ENCODE peak calls at places on chromosome 6, in five cellular contexts. Z, O, S, V and U are unnamed samples.
A peak's percentile ranks its signal among the peaks of the same experiment; 100 is the strongest.

GRCh38 chr6:99933129-99933528 is 60.9 kb downstream of the MCHR2 start:
- DNase-seq in Z (no peak), O (no peak), S (no peak), V (no peak), U (no peak)

GRCh38 chr6:30378290-30378937 is 33.5 kb downstream of the RPP21 start:
- DNase-seq in Z (peak; percentile 55), O (no peak), S (peak; percentile 61), V (no peak), U (peak; percentile 11)

GRCh38 chr6:4008324-4009047 is 70.5 kb downstream of the FAM217A start:
- DNase-seq in Z (peak; percentile 50), O (no peak), S (peak; percentile 86), V (no peak), U (peak; percentile 85)

GRCh38 chr6:39072830-39073229 is 24.2 kb downstream of the GLP1R start:
- DNase-seq in Z (no peak), O (no peak), S (no peak), V (no peak), U (no peak)

GRCh38 chr6:80967618-80968017 is 784.9 kb downstream of the TENT5A start:
- DNase-seq in Z (no peak), O (no peak), S (no peak), V (no peak), U (no peak)

GRCh38 chr6:122165014-122165413 is 234.4 kb upstream of the HSF2 start:
- DNase-seq in Z (no peak), O (no peak), S (no peak), V (no peak), U (no peak)

GRCh38 chr6:130447374-130447773 is 81.6 kb downstream of the TMEM200A start:
- DNase-seq in Z (no peak), O (no peak), S (no peak), V (no peak), U (no peak)

GRCh38 chr6:125884656-125885055 is 71.9 kb upstream of the HINT3 start:
- DNase-seq in Z (no peak), O (no peak), S (no peak), V (no peak), U (no peak)

GRCh38 chr6:3022765-3023662 is 23.3 kb downstream of the NQO2 start:
- DNase-seq in Z (peak; percentile 70), O (no peak), S (no peak), V (no peak), U (no peak)

GRCh38 chr6:168035098-168035660 is 37.7 kb downstream of the KIF25 start:
- DNase-seq in Z (peak; percentile 40), O (peak; percentile 75), S (no peak), V (no peak), U (peak; percentile 41)

GRCh38 chr6:155047523-155047922 is 52.4 kb downstream of the TIAM2 start:
- DNase-seq in Z (no peak), O (no peak), S (no peak), V (no peak), U (no peak)

GRCh38 chr6:155045561-155046404 is 50.7 kb downstream of the TIAM2 start:
- DNase-seq in Z (no peak), O (no peak), S (no peak), V (no peak), U (no peak)

GRCh38 chr6:155054851-155055250 is 59.7 kb downstream of the TIAM2 start:
- DNase-seq in Z (no peak), O (no peak), S (no peak), V (no peak), U (no peak)

GRCh38 chr6:155050311-155050710 is 55.2 kb downstream of the TIAM2 start:
- DNase-seq in Z (no peak), O (no peak), S (no peak), V (peak; percentile 27), U (no peak)
- TF ChIP-seq ESRRA in Z (no peak), O (no peak), S (no peak), V (no peak), U (no peak)

GRCh38 chr6:72861059-72861458 is 239.2 kb downstream of the KCNQ5 start:
- DNase-seq in Z (no peak), O (no peak), S (no peak), V (no peak), U (no peak)
- TF ChIP-seq ESRRA in Z (no peak), O (no peak), S (no peak), V (no peak), U (no peak)

GRCh38 chr6:142803495-142804049 is 141.4 kb downstream of the HIVEP2 start:
- DNase-seq in Z (no peak), O (no peak), S (no peak), V (no peak), U (no peak)

GRCh38 chr6:142800240-142800639 is 144.7 kb downstream of the HIVEP2 start:
- DNase-seq in Z (no peak), O (no peak), S (no peak), V (no peak), U (no peak)

GRCh38 chr6:142803027-142803426 is 141.9 kb downstream of the HIVEP2 start:
- DNase-seq in Z (no peak), O (no peak), S (no peak), V (no peak), U (no peak)

GRCh38 chr6:142804490-142804889 is 140.5 kb downstream of the HIVEP2 start:
- DNase-seq in Z (no peak), O (no peak), S (no peak), V (no peak), U (no peak)

DNA sequence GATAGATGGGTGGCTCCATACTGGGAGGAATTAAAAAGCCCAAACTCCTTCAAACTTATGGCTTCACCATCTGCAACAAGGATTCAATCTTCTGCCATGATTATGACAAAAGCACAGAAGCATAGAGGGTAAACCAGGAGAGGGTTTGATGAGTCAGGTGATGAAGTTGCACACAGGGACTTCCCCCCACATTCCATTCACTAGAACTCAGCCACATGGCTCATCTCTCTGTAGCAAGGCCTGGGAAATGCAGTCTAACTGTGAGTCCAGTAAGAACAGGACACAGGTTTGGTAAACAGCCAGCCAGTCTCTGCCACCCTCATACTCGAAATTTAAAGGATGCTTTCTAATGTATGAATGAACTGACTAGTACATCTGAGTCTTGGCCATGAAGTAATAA is 142.9 kb downstream of the HIVEP2 start:
- DNase-seq in Z (no peak), O (no peak), S (peak; percentile 65), V (no peak), U (peak; percentile 59)
- TF ChIP-seq ESRRA in Z (no peak), O (no peak), S (no peak), V (no peak), U (no peak)

GRCh38 chr6:24356310-24357035 is 1.4 kb downstream of the DCDC2 start:
- DNase-seq in Z (no peak), O (no peak), S (peak; percentile 66), V (no peak), U (peak; percentile 53)

GRCh38 chr6:24357336-24358218 is at the start of gene DCDC2:
- DNase-seq in Z (peak; percentile 14), O (peak; percentile 66), S (peak; percentile 87), V (no peak), U (peak; percentile 24)

GRCh38 chr6:24352434-24352833 is 5.4 kb downstream of the DCDC2 start:
- DNase-seq in Z (no peak), O (no peak), S (no peak), V (no peak), U (no peak)

GRCh38 chr6:24358219-24358821 is 461 bp upstream of the DCDC2 start:
- DNase-seq in Z (no peak), O (no peak), S (no peak), V (no peak), U (no peak)

DNA sequence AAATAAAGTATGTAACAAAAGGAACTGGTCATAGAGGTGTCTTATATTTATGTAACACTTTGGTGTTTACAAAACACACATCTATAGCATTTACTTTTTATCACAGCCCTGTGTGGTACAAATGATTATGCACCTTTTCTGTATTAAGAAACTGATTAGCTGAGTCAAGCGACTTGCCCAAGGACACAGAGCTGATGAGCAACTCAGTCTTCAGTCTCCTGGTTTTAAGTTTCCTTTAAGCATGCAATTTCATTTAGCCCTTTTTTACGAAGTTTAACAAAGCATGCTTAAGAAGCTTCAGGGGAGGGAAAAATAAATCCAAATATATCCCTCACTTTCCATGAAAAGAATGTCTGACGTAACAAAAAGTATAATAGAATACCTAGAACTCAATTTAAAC is 2.4 kb downstream of the DCDC2 start:
- DNase-seq in Z (no peak), O (no peak), S (no peak), V (no peak), U (no peak)
- TF ChIP-seq ESRRA in Z (no peak), O (no peak), S (no peak), V (no peak), U (no peak)

GRCh38 chr6:142307963-142308748 is 6.3 kb downstream of the ADGRG6 start:
- DNase-seq in Z (no peak), O (no peak), S (peak; percentile 88), V (no peak), U (no peak)

GRCh38 chr6:142318714-142319113 is 16.9 kb downstream of the ADGRG6 start:
- DNase-seq in Z (no peak), O (no peak), S (no peak), V (no peak), U (no peak)

GRCh38 chr6:142316791-142317368 is 15.1 kb downstream of the ADGRG6 start:
- DNase-seq in Z (no peak), O (no peak), S (no peak), V (no peak), U (no peak)

GRCh38 chr6:142313284-142313683 is 11.5 kb downstream of the ADGRG6 start:
- DNase-seq in Z (no peak), O (no peak), S (no peak), V (no peak), U (peak; percentile 75)
- TF ChIP-seq ESRRA in Z (no peak), O (no peak), S (no peak), V (no peak), U (no peak)

GRCh38 chr6:7914991-7915789 is 4.6 kb upstream of the TXNDC5 start:
- DNase-seq in Z (no peak), O (no peak), S (no peak), V (no peak), U (no peak)
- TF ChIP-seq ESRRA in Z (no peak), O (no peak), S (no peak), V (no peak), U (no peak)